ENCODE peak calls at places on chromosomes 16 and 17, in four cellular contexts. U is CD8-positive, alpha-beta T cell; R is A549; E is uterus. M is an unnamed sample.
A peak's percentile ranks its signal among the peaks of the same experiment; 100 is the strongest.

GRCh38 chr17:1577186-1577585 is 14.6 kb upstream of the PITPNA start:
- DNase-seq in U (no peak), R (peak; percentile 49), E (peak; percentile 85), M (peak; percentile 66)

GRCh38 chr16:27720731-27721547 is 171.0 kb downstream of the KATNIP start:
- DNase-seq in U (no peak), R (no peak), E (no peak), M (no peak)

GRCh38 chr16:15553313-15554088 is 89.5 kb downstream of the MARF1 start:
- DNase-seq in U (no peak), R (no peak), E (no peak), M (peak; percentile 19)

GRCh38 chr16:15518412-15519351 is 84.3 kb downstream of the BMERB1 start:
- DNase-seq in U (no peak), R (peak; percentile 88), E (peak; percentile 84), M (no peak)

GRCh38 chr17:56440391-56440790 is 153.1 kb upstream of the NOG start:
- DNase-seq in U (no peak), R (peak; percentile 16), E (no peak), M (peak; percentile 61)

GRCh38 chr16:12090162-12090552 is 113.6 kb downstream of the SNX29 start:
- DNase-seq in U (no peak), R (no peak), E (no peak), M (no peak)

GRCh38 chr17:32314636-32315035 is 27.3 kb downstream of the C17orf75 start:
- DNase-seq in U (no peak), R (no peak), E (no peak), M (no peak)

GRCh38 chr17:53088501-53088900 is 734.2 kb upstream of the KIF2B start:
- DNase-seq in U (no peak), R (no peak), E (no peak), M (no peak)

GRCh38 chr17:54009502-54009901 is 186.8 kb downstream of the KIF2B start:
- DNase-seq in U (no peak), R (no peak), E (no peak), M (no peak)

GRCh38 chr17:28532063-28532960 is 20.1 kb downstream of the UNC119 start:
- DNase-seq in U (no peak), R (no peak), E (no peak), M (no peak)

GRCh38 chr17:73562896-73563295 is 81.3 kb downstream of the SDK2 start:
- DNase-seq in U (no peak), R (no peak), E (no peak), M (peak; percentile 66)

GRCh38 chr17:46976626-46977270 is 2.3 kb downstream of the RPRML start:
- DNase-seq in U (no peak), R (peak; percentile 48), E (no peak), M (no peak)

GRCh38 chr17:76726766-76727718 is at the start of gene METTL23:
- DNase-seq in U (peak; percentile 95), R (peak; percentile 81), E (peak; percentile 87), M (peak; percentile 58)

GRCh38 chr17:82647593-82648164 is 565 bp downstream of the WDR45B start:
- DNase-seq in U (peak; percentile 45), R (no peak), E (peak; percentile 36), M (no peak)

GRCh38 chr17:58265902-58266875 is 14.5 kb downstream of the MPO start:
- DNase-seq in U (no peak), R (no peak), E (no peak), M (no peak)

GRCh38 chr16:64864232-64864803 is 257.5 kb downstream of the CDH11 start:
- DNase-seq in U (no peak), R (no peak), E (no peak), M (peak; percentile 92)

GRCh38 chr16:6122401-6122800 is 1024.8 kb upstream of the EEF2KMT start:
- DNase-seq in U (no peak), R (no peak), E (no peak), M (no peak)

GRCh38 chr16:71676236-71676635 is 48.3 kb downstream of the PHLPP2 start:
- DNase-seq in U (no peak), R (no peak), E (no peak), M (no peak)

GRCh38 chr17:28957277-28957991 is 6.1 kb upstream of the PHF12 start:
- DNase-seq in U (no peak), R (no peak), E (no peak), M (no peak)

GRCh38 chr17:31480904-31481782 is 89.7 kb downstream of the RAB11FIP4 start:
- DNase-seq in U (no peak), R (no peak), E (no peak), M (no peak)

GRCh38 chr16:2704983-2705275 is 15.1 kb downstream of the PRSS27 start:
- DNase-seq in U (peak; percentile 15), R (no peak), E (no peak), M (no peak)

GRCh38 chr16:2482181-2483107 is 7.5 kb downstream of the TBC1D24 start:
- DNase-seq in U (peak; percentile 11), R (no peak), E (peak; percentile 44), M (no peak)

GRCh38 chr17:66087073-66087472 is 104.9 kb downstream of the CEP112 start:
- DNase-seq in U (no peak), R (no peak), E (no peak), M (no peak)

GRCh38 chr17:7557147-7557764 is 1.3 kb upstream of the TNFSF13 start:
- DNase-seq in U (no peak), R (no peak), E (no peak), M (no peak)

GRCh38 chr17:17758443-17758842 is 77.2 kb downstream of the RAI1 start:
- DNase-seq in U (no peak), R (no peak), E (no peak), M (no peak)

GRCh38 chr16:2473999-2474876 is 689 bp upstream of the TBC1D24 start:
- DNase-seq in U (peak; percentile 72), R (peak; percentile 56), E (no peak), M (no peak)

GRCh38 chr16:28058839-28059589 is 4.5 kb downstream of the GSG1L start:
- DNase-seq in U (no peak), R (no peak), E (no peak), M (no peak)

GRCh38 chr17:77451894-77452852 is 311.4 kb downstream of the SEC14L1 start:
- DNase-seq in U (no peak), R (no peak), E (peak; percentile 79), M (peak; percentile 72)

GRCh38 chr17:77836557-77837041 is 121.9 kb upstream of the TNRC6C start:
- DNase-seq in U (peak; percentile 48), R (peak; percentile 65), E (no peak), M (peak; percentile 84)

GRCh38 chr16:51445250-51445649 is 294.2 kb upstream of the SALL1 start:
- DNase-seq in U (no peak), R (no peak), E (no peak), M (no peak)

GRCh38 chr17:60679287-60679686 is 1.6 kb downstream of the BCAS3 start:
- DNase-seq in U (no peak), R (no peak), E (no peak), M (no peak)

GRCh38 chr16:2776500-2777139 is 460 bp downstream of the ELOB start:
- DNase-seq in U (no peak), R (no peak), E (no peak), M (no peak)

GRCh38 chr16:56425439-56425832 is at the start of gene AMFR:
- DNase-seq in U (peak; percentile 63), R (peak; percentile 80), E (peak; percentile 48), M (no peak)

GRCh38 chr17:17044846-17045561 is 2.7 kb downstream of the MPRIP start:
- DNase-seq in U (no peak), R (peak; percentile 71), E (peak; percentile 61), M (no peak)

GRCh38 chr17:3867606-3868005 is 21.6 kb upstream of the NCBP3 start:
- DNase-seq in U (no peak), R (no peak), E (no peak), M (no peak)

GRCh38 chr17:37406635-37407455 is at the start of the genes ACACA and TADA2A:
- DNase-seq in U (peak; percentile 70), R (peak; percentile 89), E (peak; percentile 66), M (peak; percentile 74)

DNA sequence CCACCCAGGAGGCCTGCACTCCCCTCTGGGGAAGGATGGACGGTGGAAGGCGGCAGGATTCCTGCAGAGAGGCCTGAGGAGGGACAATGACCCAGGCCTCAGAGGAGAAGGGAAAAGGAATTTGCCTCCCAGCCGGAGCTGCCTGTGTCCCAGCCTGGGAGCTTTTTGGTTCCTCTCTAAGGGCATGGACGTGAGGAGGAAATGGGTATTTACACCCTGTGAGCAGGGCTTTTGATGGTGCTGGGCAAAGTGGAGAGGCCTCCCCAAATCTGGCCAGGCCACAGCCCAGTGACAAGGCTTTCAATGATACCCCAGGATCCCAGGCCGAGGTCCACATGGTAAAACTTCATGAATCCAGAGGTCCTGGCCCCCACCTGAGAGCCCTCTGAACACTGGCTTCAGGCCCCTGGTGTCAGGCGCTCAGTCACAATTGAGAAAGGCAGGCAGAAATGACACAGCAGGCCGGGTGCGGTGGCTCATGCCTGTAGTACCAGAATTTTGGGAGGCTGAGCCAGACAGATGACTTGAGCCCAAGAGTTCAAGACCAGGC is 56.0 kb upstream of the DOC2B start:
- DNase-seq in U (no peak), R (no peak), E (no peak), M (no peak)
- H3K4me1 ChIP-seq in U (no peaks in the 10 kb centered on the region), R (no peaks in the 10 kb centered on the region), E (no peaks in the 10 kb centered on the region), M (no peaks in the 10 kb centered on the region)

GRCh38 chr16:68249361-68249760 is 4.2 kb downstream of the PLA2G15 start:
- DNase-seq in U (no peak), R (no peak), E (no peak), M (no peak)
- H3K27ac ChIP-seq in U (no peak overlapping the region), R (no peak overlapping the region), E (no peak overlapping the region), M (no peak overlapping the region)

GRCh38 chr16:82715833-82716232 is 89.1 kb downstream of the CDH13 start:
- DNase-seq in U (no peak), R (no peak), E (no peak), M (no peak)
- TF ChIP-seq CTCF in U (no peak), R (no peak), E (no peak), M (no peak)

DNA sequence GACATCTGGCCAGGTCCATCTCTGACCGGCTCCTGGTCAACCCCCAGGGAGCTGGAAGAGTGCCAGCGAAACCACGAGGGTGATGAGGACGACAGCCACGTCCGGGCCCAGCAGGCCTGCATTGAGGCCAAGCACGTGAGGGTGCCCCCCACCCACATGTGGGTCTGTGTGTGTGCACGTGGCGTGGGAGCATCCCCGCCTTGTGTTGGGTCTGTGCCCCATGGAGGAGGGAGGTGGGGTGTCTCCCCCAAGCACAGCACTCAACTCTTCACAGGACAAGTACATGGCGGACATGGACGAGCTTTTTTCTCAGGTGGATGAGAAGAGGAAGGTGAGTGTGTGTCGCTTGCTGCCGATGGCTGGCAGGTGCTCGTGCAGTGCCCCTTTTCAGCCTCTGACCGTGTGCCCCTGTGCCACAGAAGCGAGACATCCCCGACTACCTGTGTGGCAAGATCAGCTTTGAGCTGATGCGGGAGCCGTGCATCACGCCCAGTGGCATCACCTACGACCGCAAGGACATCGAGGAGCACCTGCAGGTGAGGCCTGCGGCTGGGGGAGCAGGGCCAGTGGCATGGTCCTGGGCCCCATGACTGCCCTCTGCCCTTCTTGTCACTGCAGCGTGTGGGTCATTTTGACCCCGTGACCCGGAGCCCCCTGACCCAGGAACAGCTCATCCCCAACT is 1.7 kb downstream of the STUB1 start:
- DNase-seq in U (no peak), R (no peak), E (no peak), M (no peak)
- H3K4me1 ChIP-seq in U (peaks cover 35% of the 10 kb centered on the region), R (peaks cover 38% of the 10 kb centered on the region), E (peaks cover 29% of the 10 kb centered on the region), M (no peaks in the 10 kb centered on the region)